ENCODE peak calls at places on chromosomes 2 and 18, in ten cellular contexts. One of them, this sample, is unnamed.
A peak's percentile ranks its signal among the peaks of the same experiment; 100 is the strongest.

GRCh38 chr2:217279571-217279970 is 419.7 kb upstream of the TNP1 start:
- DNase-seq in astrocyte of the spinal cord: peak; percentile 92
- DNase-seq in osteocyte: no peak
- DNase-seq in activated CD8-positive, alpha-beta T cell treated with anti-CD3 and anti-CD28 coated beads for 36 hours: no peak
- DNase-seq in GM12878: no peak
- DNase-seq in HFFc6: peak; percentile 96
- DNase-seq in bronchial epithelial cell: peak; percentile 56
- DNase-seq in AG09309: peak; percentile 81
- DNase-seq in HFF-Myc: peak; percentile 82
- DNase-seq in foreskin keratinocyte: peak; percentile 47
- DNase-seq in this sample: no peak

GRCh38 chr18:75654928-75655745 is 227.6 kb upstream of the SMIM21 start:
- DNase-seq in astrocyte of the spinal cord: no peak
- DNase-seq in osteocyte: no peak
- DNase-seq in activated CD8-positive, alpha-beta T cell treated with anti-CD3 and anti-CD28 coated beads for 36 hours: no peak
- DNase-seq in GM12878: no peak
- DNase-seq in HFFc6: no peak
- DNase-seq in bronchial epithelial cell: no peak
- DNase-seq in AG09309: no peak
- DNase-seq in HFF-Myc: no peak
- DNase-seq in foreskin keratinocyte: no peak
- DNase-seq in this sample: no peak

GRCh38 chr2:66405473-66405872 is 29.5 kb upstream of the MEIS1 start:
- DNase-seq in astrocyte of the spinal cord: no peak
- DNase-seq in osteocyte: no peak
- DNase-seq in activated CD8-positive, alpha-beta T cell treated with anti-CD3 and anti-CD28 coated beads for 36 hours: no peak
- DNase-seq in GM12878: no peak
- DNase-seq in HFFc6: no peak
- DNase-seq in bronchial epithelial cell: no peak
- DNase-seq in AG09309: no peak
- DNase-seq in HFF-Myc: no peak
- DNase-seq in foreskin keratinocyte: no peak
- DNase-seq in this sample: no peak

GRCh38 chr2:236176951-236177350 is 8.8 kb upstream of the GBX2 start:
- DNase-seq in astrocyte of the spinal cord: no peak
- DNase-seq in osteocyte: no peak
- DNase-seq in activated CD8-positive, alpha-beta T cell treated with anti-CD3 and anti-CD28 coated beads for 36 hours: no peak
- DNase-seq in GM12878: no peak
- DNase-seq in HFFc6: no peak
- DNase-seq in bronchial epithelial cell: no peak
- DNase-seq in AG09309: no peak
- DNase-seq in HFF-Myc: no peak
- DNase-seq in foreskin keratinocyte: no peak
- DNase-seq in this sample: no peak

GRCh38 chr2:137507237-137507636 is 457.0 kb upstream of the HNMT start:
- DNase-seq in astrocyte of the spinal cord: no peak
- DNase-seq in osteocyte: no peak
- DNase-seq in activated CD8-positive, alpha-beta T cell treated with anti-CD3 and anti-CD28 coated beads for 36 hours: no peak
- DNase-seq in GM12878: no peak
- DNase-seq in HFFc6: no peak
- DNase-seq in bronchial epithelial cell: no peak
- DNase-seq in AG09309: no peak
- DNase-seq in HFF-Myc: no peak
- DNase-seq in foreskin keratinocyte: no peak
- DNase-seq in this sample: no peak

GRCh38 chr2:20514596-20515269 is 67.9 kb downstream of the RHOB start:
- DNase-seq in astrocyte of the spinal cord: peak; percentile 98
- DNase-seq in osteocyte: no peak
- DNase-seq in activated CD8-positive, alpha-beta T cell treated with anti-CD3 and anti-CD28 coated beads for 36 hours: no peak
- DNase-seq in GM12878: no peak
- DNase-seq in HFFc6: peak; percentile 91
- DNase-seq in bronchial epithelial cell: peak; percentile 97
- DNase-seq in AG09309: peak; percentile 88
- DNase-seq in HFF-Myc: peak; percentile 70
- DNase-seq in foreskin keratinocyte: peak; percentile 87
- DNase-seq in this sample: no peak

GRCh38 chr2:199738723-199739412 is 112.1 kb downstream of the FTCDNL1 start:
- DNase-seq in astrocyte of the spinal cord: no peak
- DNase-seq in osteocyte: no peak
- DNase-seq in activated CD8-positive, alpha-beta T cell treated with anti-CD3 and anti-CD28 coated beads for 36 hours: no peak
- DNase-seq in GM12878: no peak
- DNase-seq in HFFc6: peak; percentile 23
- DNase-seq in bronchial epithelial cell: peak; percentile 59
- DNase-seq in AG09309: peak; percentile 83
- DNase-seq in HFF-Myc: no peak
- DNase-seq in foreskin keratinocyte: no peak
- DNase-seq in this sample: no peak

GRCh38 chr18:80022613-80023012 is 11.6 kb upstream of the RBFA start:
- DNase-seq in astrocyte of the spinal cord: peak; percentile 41
- DNase-seq in osteocyte: no peak
- DNase-seq in activated CD8-positive, alpha-beta T cell treated with anti-CD3 and anti-CD28 coated beads for 36 hours: no peak
- DNase-seq in GM12878: no peak
- DNase-seq in HFFc6: no peak
- DNase-seq in bronchial epithelial cell: no peak
- DNase-seq in AG09309: no peak
- DNase-seq in HFF-Myc: no peak
- DNase-seq in foreskin keratinocyte: no peak
- DNase-seq in this sample: no peak

GRCh38 chr2:60947056-60947455 is 65.7 kb downstream of the REL start:
- DNase-seq in astrocyte of the spinal cord: no peak
- DNase-seq in osteocyte: no peak
- DNase-seq in activated CD8-positive, alpha-beta T cell treated with anti-CD3 and anti-CD28 coated beads for 36 hours: no peak
- DNase-seq in GM12878: no peak
- DNase-seq in HFFc6: no peak
- DNase-seq in bronchial epithelial cell: no peak
- DNase-seq in AG09309: no peak
- DNase-seq in HFF-Myc: no peak
- DNase-seq in foreskin keratinocyte: no peak
- DNase-seq in this sample: no peak

GRCh38 chr2:37190290-37190689 is 1.8 kb upstream of the SULT6B1 start:
- DNase-seq in astrocyte of the spinal cord: no peak
- DNase-seq in osteocyte: no peak
- DNase-seq in activated CD8-positive, alpha-beta T cell treated with anti-CD3 and anti-CD28 coated beads for 36 hours: no peak
- DNase-seq in GM12878: no peak
- DNase-seq in HFFc6: no peak
- DNase-seq in bronchial epithelial cell: no peak
- DNase-seq in AG09309: no peak
- DNase-seq in HFF-Myc: no peak
- DNase-seq in foreskin keratinocyte: no peak
- DNase-seq in this sample: no peak

GRCh38 chr18:79877163-79878091 is 74.0 kb downstream of the SLC66A2 start:
- DNase-seq in astrocyte of the spinal cord: no peak
- DNase-seq in osteocyte: peak; percentile 83
- DNase-seq in activated CD8-positive, alpha-beta T cell treated with anti-CD3 and anti-CD28 coated beads for 36 hours: no peak
- DNase-seq in GM12878: no peak
- DNase-seq in HFFc6: no peak
- DNase-seq in bronchial epithelial cell: no peak
- DNase-seq in AG09309: no peak
- DNase-seq in HFF-Myc: no peak
- DNase-seq in foreskin keratinocyte: no peak
- DNase-seq in this sample: no peak

GRCh38 chr18:39571511-39571910 is 2005.9 kb upstream of the CELF4 start:
- DNase-seq in astrocyte of the spinal cord: peak; percentile 22
- DNase-seq in osteocyte: no peak
- DNase-seq in activated CD8-positive, alpha-beta T cell treated with anti-CD3 and anti-CD28 coated beads for 36 hours: no peak
- DNase-seq in GM12878: no peak
- DNase-seq in HFFc6: peak; percentile 13
- DNase-seq in bronchial epithelial cell: peak; percentile 20
- DNase-seq in AG09309: no peak
- DNase-seq in HFF-Myc: no peak
- DNase-seq in foreskin keratinocyte: no peak
- DNase-seq in this sample: no peak

GRCh38 chr2:164657129-164657528 is 35.8 kb upstream of the GRB14 start:
- DNase-seq in astrocyte of the spinal cord: peak; percentile 81
- DNase-seq in osteocyte: no peak
- DNase-seq in activated CD8-positive, alpha-beta T cell treated with anti-CD3 and anti-CD28 coated beads for 36 hours: no peak
- DNase-seq in GM12878: no peak
- DNase-seq in HFFc6: peak; percentile 88
- DNase-seq in bronchial epithelial cell: peak; percentile 94
- DNase-seq in AG09309: peak; percentile 74
- DNase-seq in HFF-Myc: peak; percentile 10
- DNase-seq in foreskin keratinocyte: peak; percentile 90
- DNase-seq in this sample: no peak

GRCh38 chr2:10514743-10515142 is 66.6 kb upstream of the ODC1 start:
- DNase-seq in astrocyte of the spinal cord: peak; percentile 94
- DNase-seq in osteocyte: no peak
- DNase-seq in activated CD8-positive, alpha-beta T cell treated with anti-CD3 and anti-CD28 coated beads for 36 hours: no peak
- DNase-seq in GM12878: no peak
- DNase-seq in HFFc6: peak; percentile 97
- DNase-seq in bronchial epithelial cell: peak; percentile 99
- DNase-seq in AG09309: peak; percentile 81
- DNase-seq in HFF-Myc: peak; percentile 54
- DNase-seq in foreskin keratinocyte: peak; percentile 99
- DNase-seq in this sample: no peak

GRCh38 chr18:61308795-61309393 is 24.3 kb upstream of the CDH20 start:
- DNase-seq in astrocyte of the spinal cord: peak; percentile 27
- DNase-seq in osteocyte: no peak
- DNase-seq in activated CD8-positive, alpha-beta T cell treated with anti-CD3 and anti-CD28 coated beads for 36 hours: no peak
- DNase-seq in GM12878: no peak
- DNase-seq in HFFc6: no peak
- DNase-seq in bronchial epithelial cell: no peak
- DNase-seq in AG09309: no peak
- DNase-seq in HFF-Myc: no peak
- DNase-seq in foreskin keratinocyte: no peak
- DNase-seq in this sample: no peak

GRCh38 chr2:45797451-45798230 is 146.2 kb downstream of the PRKCE start:
- DNase-seq in astrocyte of the spinal cord: no peak
- DNase-seq in osteocyte: no peak
- DNase-seq in activated CD8-positive, alpha-beta T cell treated with anti-CD3 and anti-CD28 coated beads for 36 hours: no peak
- DNase-seq in GM12878: no peak
- DNase-seq in HFFc6: no peak
- DNase-seq in bronchial epithelial cell: no peak
- DNase-seq in AG09309: no peak
- DNase-seq in HFF-Myc: no peak
- DNase-seq in foreskin keratinocyte: no peak
- DNase-seq in this sample: no peak
- TF ChIP-seq CTCF in astrocyte of the spinal cord: no peak
- TF ChIP-seq CTCF in osteocyte: no peak
- TF ChIP-seq CTCF in activated CD8-positive, alpha-beta T cell treated with anti-CD3 and anti-CD28 coated beads for 36 hours: no peak
- TF ChIP-seq CTCF in GM12878: no peak
- TF ChIP-seq CTCF in HFFc6: no peak
- TF ChIP-seq CTCF in bronchial epithelial cell: no peak
- TF ChIP-seq CTCF in AG09309: no peak
- TF ChIP-seq CTCF in HFF-Myc: no peak
- TF ChIP-seq CTCF in foreskin keratinocyte: no peak
- TF ChIP-seq CTCF in this sample: no peak

GRCh38 chr2:196759378-196759706 is 40.1 kb downstream of the GTF3C3 start:
- DNase-seq in astrocyte of the spinal cord: no peak
- DNase-seq in osteocyte: no peak
- DNase-seq in activated CD8-positive, alpha-beta T cell treated with anti-CD3 and anti-CD28 coated beads for 36 hours: no peak
- DNase-seq in GM12878: no peak
- DNase-seq in HFFc6: no peak
- DNase-seq in bronchial epithelial cell: no peak
- DNase-seq in AG09309: no peak
- DNase-seq in HFF-Myc: no peak
- DNase-seq in foreskin keratinocyte: no peak
- DNase-seq in this sample: no peak

DNA sequence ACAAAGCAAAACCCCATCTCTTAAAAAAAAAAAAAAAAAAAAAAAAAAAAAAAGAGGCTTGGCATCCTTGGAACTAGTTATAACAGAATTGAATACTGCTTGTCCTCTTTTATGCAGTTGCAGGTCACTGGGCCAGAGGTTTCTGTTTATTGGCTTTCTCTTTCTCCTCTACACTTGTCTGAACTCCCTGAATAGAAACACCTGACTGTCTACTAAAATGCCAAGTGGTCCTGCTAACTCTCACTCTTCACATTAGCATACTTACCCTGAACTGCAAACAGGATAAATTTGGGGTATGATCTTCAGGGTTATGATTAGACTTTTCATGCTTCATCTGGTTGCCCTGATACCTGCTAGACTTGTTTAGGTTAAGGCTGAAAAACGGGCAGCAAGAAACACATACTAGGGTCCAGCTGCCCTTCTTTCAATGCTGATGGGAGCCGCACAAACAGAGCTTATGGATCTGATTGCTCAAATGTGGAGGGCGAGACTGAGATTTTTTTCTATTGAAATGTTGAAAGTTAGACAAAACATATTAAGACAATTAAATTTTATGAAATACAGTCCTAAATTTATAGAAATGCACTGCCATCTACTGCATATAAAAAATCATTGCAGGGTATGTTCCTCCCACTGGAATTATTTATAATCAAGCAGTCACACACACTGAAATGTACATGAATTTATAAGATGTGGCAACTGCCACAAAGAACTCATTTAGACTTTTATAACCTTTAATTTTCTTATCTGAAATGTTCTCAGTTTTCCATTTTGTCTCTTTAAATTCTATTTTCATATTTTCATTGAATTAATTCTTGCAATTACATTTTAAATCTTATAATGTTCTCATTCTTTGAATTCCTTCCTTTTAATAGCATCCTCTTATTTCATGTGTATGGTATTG is 40.8 kb downstream of the GTF3C3 start:
- DNase-seq in astrocyte of the spinal cord: peak; percentile 44
- DNase-seq in osteocyte: no peak
- DNase-seq in activated CD8-positive, alpha-beta T cell treated with anti-CD3 and anti-CD28 coated beads for 36 hours: no peak
- DNase-seq in GM12878: no peak
- DNase-seq in HFFc6: peak; percentile 37
- DNase-seq in bronchial epithelial cell: peak; percentile 11
- DNase-seq in AG09309: peak; percentile 23
- DNase-seq in HFF-Myc: no peak
- DNase-seq in foreskin keratinocyte: no peak
- DNase-seq in this sample: no peak
- TF ChIP-seq CTCF in astrocyte of the spinal cord: peak; percentile 21
- TF ChIP-seq CTCF in osteocyte: peak; percentile 65
- TF ChIP-seq CTCF in activated CD8-positive, alpha-beta T cell treated with anti-CD3 and anti-CD28 coated beads for 36 hours: peak; percentile 38
- TF ChIP-seq CTCF in GM12878: no peak
- TF ChIP-seq CTCF in HFFc6: peak; percentile 82
- TF ChIP-seq CTCF in bronchial epithelial cell: no peak
- TF ChIP-seq CTCF in AG09309: peak; percentile 31
- TF ChIP-seq CTCF in HFF-Myc: no peak
- TF ChIP-seq CTCF in foreskin keratinocyte: peak; percentile 60
- TF ChIP-seq CTCF in this sample: no peak

GRCh38 chr2:1584691-1585485 is 159.4 kb downstream of the PXDN start:
- DNase-seq in astrocyte of the spinal cord: no peak
- DNase-seq in osteocyte: no peak
- DNase-seq in activated CD8-positive, alpha-beta T cell treated with anti-CD3 and anti-CD28 coated beads for 36 hours: no peak
- DNase-seq in GM12878: no peak
- DNase-seq in HFFc6: peak; percentile 5
- DNase-seq in bronchial epithelial cell: no peak
- DNase-seq in AG09309: no peak
- DNase-seq in HFF-Myc: no peak
- DNase-seq in foreskin keratinocyte: no peak
- DNase-seq in this sample: no peak
- TF ChIP-seq CTCF in astrocyte of the spinal cord: peak; percentile 39
- TF ChIP-seq CTCF in osteocyte: peak; percentile 29
- TF ChIP-seq CTCF in activated CD8-positive, alpha-beta T cell treated with anti-CD3 and anti-CD28 coated beads for 36 hours: no peak
- TF ChIP-seq CTCF in GM12878: no peak
- TF ChIP-seq CTCF in HFFc6: peak; percentile 48
- TF ChIP-seq CTCF in bronchial epithelial cell: peak; percentile 10
- TF ChIP-seq CTCF in AG09309: peak; percentile 37
- TF ChIP-seq CTCF in HFF-Myc: peak; percentile 19
- TF ChIP-seq CTCF in foreskin keratinocyte: peak; percentile 30
- TF ChIP-seq CTCF in this sample: no peak

DNA sequence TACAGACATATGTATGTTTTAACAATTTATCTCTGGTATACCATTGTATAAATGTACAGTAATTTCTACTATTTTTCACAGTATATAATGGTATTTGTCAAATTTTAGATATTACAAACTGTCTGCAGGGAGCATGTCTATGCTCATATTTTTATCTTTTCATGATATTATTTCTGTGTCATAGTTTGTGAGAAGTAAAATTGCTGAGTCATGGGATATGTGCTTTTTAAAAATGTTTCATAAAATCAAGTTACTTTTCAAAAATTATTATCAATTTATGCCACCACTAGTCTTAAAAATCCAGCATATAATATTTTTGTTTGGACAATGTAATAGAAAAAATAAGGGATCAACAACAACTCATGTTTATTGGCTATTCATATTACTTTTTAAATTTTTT is 9.1 kb upstream of the ZNF804A start:
- DNase-seq in astrocyte of the spinal cord: no peak
- DNase-seq in osteocyte: no peak
- DNase-seq in activated CD8-positive, alpha-beta T cell treated with anti-CD3 and anti-CD28 coated beads for 36 hours: no peak
- DNase-seq in GM12878: no peak
- DNase-seq in HFFc6: no peak
- DNase-seq in bronchial epithelial cell: no peak
- DNase-seq in AG09309: no peak
- DNase-seq in HFF-Myc: no peak
- DNase-seq in foreskin keratinocyte: no peak
- DNase-seq in this sample: no peak
- TF ChIP-seq CTCF in astrocyte of the spinal cord: no peak
- TF ChIP-seq CTCF in osteocyte: no peak
- TF ChIP-seq CTCF in activated CD8-positive, alpha-beta T cell treated with anti-CD3 and anti-CD28 coated beads for 36 hours: no peak
- TF ChIP-seq CTCF in GM12878: no peak
- TF ChIP-seq CTCF in HFFc6: no peak
- TF ChIP-seq CTCF in bronchial epithelial cell: no peak
- TF ChIP-seq CTCF in AG09309: no peak
- TF ChIP-seq CTCF in HFF-Myc: no peak
- TF ChIP-seq CTCF in foreskin keratinocyte: no peak
- TF ChIP-seq CTCF in this sample: no peak